ENCODE peak calls at places on chromosomes 1 and 21, in four cellular contexts. M is LHCN-M2, K is mesothelial cell of epicardium, R is choroid plexus epithelial cell. O is an unnamed sample.

GRCh38 chr1:33332881-33333280 is 12.0 kb upstream of the A3GALT2 start:
- DNase-seq in R (no peak), K (no peak), M (no peak), O (no peak)

GRCh38 chr1:226108935-226109828 is 46.7 kb downstream of the H3-3A start:
- DNase-seq in K (no peak), R (peak; percentile 79), M (peak; percentile 31), O (no peak)

GRCh38 chr1:53048345-53048737 is 13.7 kb upstream of the PODN start:
- DNase-seq in R (no peak), M (no peak), K (no peak), O (no peak)

GRCh38 chr1:227893696-227894305 is 53.9 kb downstream of the WNT9A start:
- DNase-seq in M (no peak), R (no peak), K (peak; percentile 39), O (no peak)

GRCh38 chr1:11461738-11462137 is 17.2 kb upstream of the DISP3 start:
- DNase-seq in R (no peak), M (no peak), K (no peak), O (no peak)

GRCh38 chr1:53754484-53755312 is 15.7 kb upstream of the GLIS1 start:
- DNase-seq in K (no peak), R (peak; percentile 85), M (peak; percentile 69), O (no peak)

GRCh38 chr1:5988596-5989285 is 3.5 kb downstream of the NPHP4 start:
- DNase-seq in M (no peak), K (no peak), R (no peak), O (no peak)

GRCh38 chr21:30689822-30690221 is 28.8 kb downstream of the KRTAP21-3 start:
- DNase-seq in M (no peak), R (no peak), K (no peak), O (no peak)

GRCh38 chr1:224433671-224434446 is 738 bp downstream of the WDR26 start:
- DNase-seq in K (peak; percentile 51), R (peak; percentile 22), M (peak; percentile 15), O (no peak)

GRCh38 chr1:167492509-167492910 is 25.8 kb downstream of the CD247 start:
- DNase-seq in M (no peak), R (no peak), K (no peak), O (no peak)

GRCh38 chr1:3312894-3313578 is 141.4 kb upstream of the ARHGEF16 start:
- DNase-seq in K (peak; percentile 79), R (peak; percentile 99), M (peak; percentile 96), O (peak; percentile 98)

GRCh38 chr1:174775621-174776020 is 224.1 kb upstream of the CACYBP start:
- DNase-seq in K (no peak), M (no peak), R (no peak), O (no peak)

GRCh38 chr1:21280011-21280471 is 10.2 kb downstream of the ECE1 start:
- DNase-seq in K (no peak), R (no peak), M (no peak), O (no peak)

GRCh38 chr1:197393105-197393504 is 125.1 kb downstream of the CRB1 start:
- DNase-seq in M (no peak), K (no peak), R (peak; percentile 7), O (no peak)

GRCh38 chr21:18832950-18833349 is 429.4 kb upstream of the TMPRSS15 start:
- DNase-seq in K (no peak), M (peak; percentile 2), R (peak; percentile 77), O (no peak)

GRCh38 chr1:25771246-25772114 is 28.5 kb upstream of the SELENON start:
- DNase-seq in R (no peak), M (no peak), K (peak; percentile 53), O (no peak)

GRCh38 chr1:236947794-236948193 is 56.4 kb downstream of the MT1HL1 start:
- DNase-seq in K (no peak), R (no peak), M (no peak), O (no peak)

GRCh38 chr1:17199267-17200044 is 5.5 kb upstream of the PADI1 start:
- DNase-seq in R (no peak), K (no peak), M (no peak), O (no peak)

GRCh38 chr1:38418195-38419030 is 371.8 kb upstream of the POU3F1 start:
- DNase-seq in R (peak; percentile 48), K (no peak), M (no peak), O (no peak)

GRCh38 chr1:108817811-108818210 is 39.1 kb downstream of the AKNAD1 start:
- DNase-seq in M (no peak), R (no peak), K (no peak), O (no peak)

GRCh38 chr1:205077934-205078311 is 6.3 kb downstream of the TMEM81 start:
- DNase-seq in K (no peak), R (peak; percentile 26), M (no peak), O (no peak)

GRCh38 chr1:94926365-94926914 is 470 bp downstream of the CNN3 start:
- DNase-seq in R (peak; percentile 59), K (peak; percentile 71), M (peak; percentile 47), O (no peak)

GRCh38 chr1:19825298-19825697 is 10.2 kb upstream of the RNF186 start:
- DNase-seq in R (peak; percentile 10), K (no peak), M (no peak), O (no peak)

GRCh38 chr1:19877821-19878636 is 4.2 kb upstream of the OTUD3 start:
- DNase-seq in K (no peak), M (no peak), R (no peak), O (no peak)

GRCh38 chr1:228185641-228185965 is 20.0 kb downstream of the IBA57 start:
- DNase-seq in K (no peak), M (no peak), R (no peak), O (no peak)

GRCh38 chr1:6041432-6042062 is 4.1 kb upstream of the KCNAB2 start:
- DNase-seq in K (no peak), R (peak; percentile 30), M (peak; percentile 8), O (no peak)

GRCh38 chr21:17512245-17513213 is at the start of gene CXADR:
- DNase-seq in R (peak; percentile 69), M (no peak), K (peak; percentile 90), O (no peak)

GRCh38 chr1:228405979-228406265 is 713 bp downstream of the TRIM11 start:
- DNase-seq in K (no peak), R (peak; percentile 31), M (peak; percentile 17), O (no peak)

GRCh38 chr1:246317723-246318359 is 189.2 kb downstream of the SMYD3 start:
- DNase-seq in K (no peak), M (peak; percentile 55), R (peak; percentile 34), O (no peak)

GRCh38 chr1:8343464-8344001 is 25.6 kb downstream of the SLC45A1 start:
- DNase-seq in K (no peak), R (peak; percentile 97), M (peak; percentile 93), O (peak; percentile 94)

GRCh38 chr1:65277605-65278343 is 31.6 kb upstream of the DNAJC6 start:
- DNase-seq in K (no peak), M (no peak), R (no peak), O (no peak)

GRCh38 chr1:187433598-187433997 is 604.8 kb downstream of the PLA2G4A start:
- DNase-seq in M (no peak), K (no peak), R (peak; percentile 41), O (no peak)

GRCh38 chr1:2104621-2105427 is 54.6 kb downstream of the PRKCZ start:
- DNase-seq in R (no peak), M (no peak), K (no peak), O (no peak)

GRCh38 chr1:32724678-32725594 is 22.4 kb upstream of the SYNC start:
- DNase-seq in K (no peak), R (peak; percentile 89), M (peak; percentile 94), O (peak; percentile 90)

GRCh38 chr21:37877171-37877570 is 39.1 kb downstream of the KCNJ6 start:
- DNase-seq in R (peak; percentile 78), K (no peak), M (peak; percentile 74), O (no peak)

GRCh38 chr1:173857363-173857917 is 10.3 kb downstream of the GAS5 start:
- DNase-seq in K (no peak), R (no peak), M (no peak), O (no peak)

GRCh38 chr1:23430803-23431202 is 6.3 kb upstream of the TCEA3 start:
- DNase-seq in K (no peak), R (no peak), M (no peak), O (no peak)

GRCh38 chr1:218867941-218868656 is 305.6 kb upstream of the LYPLAL1 start:
- DNase-seq in R (peak; percentile 82), K (no peak), M (peak; percentile 89), O (no peak)

GRCh38 chr1:167077868-167078210 is 12.3 kb downstream of the GPA33 start:
- DNase-seq in R (no peak), K (no peak), M (no peak), O (no peak)

O was measured in GM04504.